ENCODE peak calls at places on chromosomes 1 and 21, in four cellular contexts. One of them, this sample, is unnamed.

GRCh38 chr1:238647877-238648276 is 738.5 kb upstream of the CHRM3 start:
- DNase-seq in HCT116: no peak
- DNase-seq in SK-N-SH: no peak
- DNase-seq in HepG2: no peak
- DNase-seq in this sample: no peak

GRCh38 chr21:30138483-30138882 is 28.1 kb downstream of the CLDN17 start:
- DNase-seq in SK-N-SH: no peak
- DNase-seq in HepG2: no peak
- DNase-seq in HCT116: no peak
- DNase-seq in this sample: no peak

GRCh38 chr1:204359131-204359473 is 627 bp downstream of the PLEKHA6 start:
- DNase-seq in HCT116: no peak
- DNase-seq in SK-N-SH: no peak
- DNase-seq in HepG2: no peak
- DNase-seq in this sample: no peak

GRCh38 chr1:81032374-81032773 is 768.4 kb upstream of the ADGRL2 start:
- DNase-seq in HepG2: no peak
- DNase-seq in SK-N-SH: no peak
- DNase-seq in HCT116: no peak
- DNase-seq in this sample: no peak

GRCh38 chr1:20174937-20175666 is 10.8 kb upstream of the UBXN10 start:
- DNase-seq in SK-N-SH: no peak
- DNase-seq in HepG2: no peak
- DNase-seq in HCT116: no peak
- DNase-seq in this sample: no peak

GRCh38 chr1:67446893-67447292 is 16.7 kb upstream of the SERBP1 start:
- DNase-seq in HCT116: no peak
- DNase-seq in SK-N-SH: no peak
- DNase-seq in HepG2: no peak
- DNase-seq in this sample: no peak

GRCh38 chr1:201536542-201536941 is 2.4 kb upstream of the NAV1 start:
- DNase-seq in HCT116: peak
- DNase-seq in HepG2: no peak
- DNase-seq in SK-N-SH: no peak
- DNase-seq in this sample: no peak

GRCh38 chr1:231527586-231528174 is 789 bp upstream of the TSNAX start:
- DNase-seq in HCT116: no peak
- DNase-seq in SK-N-SH: no peak
- DNase-seq in HepG2: no peak
- DNase-seq in this sample: no peak

GRCh38 chr1:91884459-91885290 is 1.3 kb downstream of the TGFBR3 start:
- DNase-seq in SK-N-SH: peak
- DNase-seq in HepG2: peak
- DNase-seq in HCT116: no peak
- DNase-seq in this sample: peak

GRCh38 chr1:151539321-151540020 is 638 bp upstream of the TUFT1 start:
- DNase-seq in HepG2: peak
- DNase-seq in HCT116: peak
- DNase-seq in SK-N-SH: no peak
- DNase-seq in this sample: peak

GRCh38 chr1:6832789-6833188 is 47.5 kb downstream of the CAMTA1 start:
- DNase-seq in HCT116: no peak
- DNase-seq in SK-N-SH: no peak
- DNase-seq in HepG2: no peak
- DNase-seq in this sample: no peak

GRCh38 chr1:46396429-46397398 is 2.6 kb downstream of the FAAH start:
- DNase-seq in SK-N-SH: peak
- DNase-seq in HCT116: no peak
- DNase-seq in HepG2: no peak
- DNase-seq in this sample: peak

GRCh38 chr1:110375490-110375889 is 15.3 kb downstream of the SLC16A4 start:
- DNase-seq in HCT116: no peak
- DNase-seq in HepG2: no peak
- DNase-seq in SK-N-SH: no peak
- DNase-seq in this sample: no peak

GRCh38 chr1:234250747-234251146 is 122.5 kb upstream of the COA6 start:
- DNase-seq in SK-N-SH: no peak
- DNase-seq in HCT116: no peak
- DNase-seq in HepG2: no peak
- DNase-seq in this sample: no peak

GRCh38 chr21:43303240-43304178 is 123.4 kb downstream of the SIK1 start:
- DNase-seq in HCT116: no peak
- DNase-seq in SK-N-SH: no peak
- DNase-seq in HepG2: no peak
- DNase-seq in this sample: no peak

GRCh38 chr1:201907621-201908020 is 18.9 kb downstream of the SHISA4 start:
- DNase-seq in HepG2: no peak
- DNase-seq in SK-N-SH: no peak
- DNase-seq in HCT116: no peak
- DNase-seq in this sample: no peak

GRCh38 chr1:193569096-193569495 is 382.7 kb upstream of the B3GALT2 start:
- DNase-seq in HepG2: no peak
- DNase-seq in SK-N-SH: no peak
- DNase-seq in HCT116: no peak
- DNase-seq in this sample: no peak

GRCh38 chr1:22349302-22350043 is 102.2 kb upstream of the ZBTB40 start:
- DNase-seq in SK-N-SH: peak
- DNase-seq in HepG2: no peak
- DNase-seq in HCT116: no peak
- DNase-seq in this sample: no peak

DNA sequence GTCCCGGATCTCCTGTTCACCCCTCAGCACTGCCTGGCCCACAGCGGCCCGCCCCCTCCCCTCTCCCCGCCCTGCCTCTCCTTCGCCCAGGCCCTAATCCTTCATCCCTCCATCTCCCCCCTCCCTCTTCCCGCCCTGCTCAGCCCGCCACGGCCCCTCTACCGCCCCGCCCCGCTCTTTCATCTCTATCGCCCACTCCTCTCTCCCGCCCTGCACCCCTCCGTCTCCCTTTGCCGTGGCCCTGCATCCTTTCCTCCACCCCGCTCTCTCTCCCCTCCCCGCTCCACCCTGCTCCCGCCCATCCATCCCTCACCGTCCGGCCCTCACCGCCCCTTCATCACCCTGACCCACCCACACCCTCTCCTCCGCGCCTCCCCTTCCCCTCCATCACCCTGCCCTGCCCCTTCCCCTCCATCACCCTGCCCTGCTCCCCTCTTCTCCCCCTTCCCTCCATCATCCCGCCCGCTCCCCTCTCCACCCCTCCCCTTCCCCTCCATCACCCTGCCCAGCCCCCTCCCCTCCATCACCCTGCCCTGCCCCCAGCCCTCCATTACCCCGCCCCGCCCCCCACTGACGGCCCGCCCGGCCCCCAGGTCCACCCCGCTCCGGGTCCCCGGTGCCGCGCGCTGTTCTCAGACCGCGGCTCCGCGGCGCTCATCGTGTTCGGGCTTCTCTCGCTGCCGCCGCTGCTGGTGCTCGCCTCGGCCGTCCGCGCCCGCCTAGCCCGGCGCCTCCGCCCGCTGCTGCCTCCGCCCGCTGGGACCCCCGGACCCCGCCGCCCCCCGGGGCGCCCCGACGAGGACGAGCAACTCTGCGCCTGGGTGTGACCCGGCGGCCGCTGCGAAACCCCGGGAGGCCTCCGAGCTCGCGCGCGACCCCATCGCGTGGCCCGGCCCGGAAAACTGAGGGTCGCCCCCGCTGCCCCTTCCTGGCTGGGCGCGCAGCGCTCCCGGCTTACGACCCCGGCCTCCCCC is 6.2 kb upstream of the ANKRD65 start:
- DNase-seq in SK-N-SH: peak
- DNase-seq in HCT116: no peak
- DNase-seq in HepG2: peak
- DNase-seq in this sample: no peak
- TF ChIP-seq JUND in SK-N-SH: no peak
- TF ChIP-seq JUND in HCT116: no peak
- TF ChIP-seq JUND in HepG2: no peak
- TF ChIP-seq JUND in this sample: no peak

GRCh38 chr1:24925082-24925779 is 4.8 kb downstream of the RUNX3 start:
- DNase-seq in HepG2: no peak
- DNase-seq in HCT116: no peak
- DNase-seq in SK-N-SH: no peak
- DNase-seq in this sample: no peak
- TF ChIP-seq JUND in HepG2: no peak
- TF ChIP-seq JUND in HCT116: no peak
- TF ChIP-seq JUND in SK-N-SH: no peak
- TF ChIP-seq JUND in this sample: no peak

GRCh38 chr1:28591708-28592313 is at the start of gene RAB42:
- DNase-seq in SK-N-SH: peak
- DNase-seq in HepG2: peak
- DNase-seq in HCT116: no peak
- DNase-seq in this sample: no peak
- TF ChIP-seq JUND in SK-N-SH: no peak
- TF ChIP-seq JUND in HepG2: no peak
- TF ChIP-seq JUND in HCT116: no peak
- TF ChIP-seq JUND in this sample: no peak

DNA sequence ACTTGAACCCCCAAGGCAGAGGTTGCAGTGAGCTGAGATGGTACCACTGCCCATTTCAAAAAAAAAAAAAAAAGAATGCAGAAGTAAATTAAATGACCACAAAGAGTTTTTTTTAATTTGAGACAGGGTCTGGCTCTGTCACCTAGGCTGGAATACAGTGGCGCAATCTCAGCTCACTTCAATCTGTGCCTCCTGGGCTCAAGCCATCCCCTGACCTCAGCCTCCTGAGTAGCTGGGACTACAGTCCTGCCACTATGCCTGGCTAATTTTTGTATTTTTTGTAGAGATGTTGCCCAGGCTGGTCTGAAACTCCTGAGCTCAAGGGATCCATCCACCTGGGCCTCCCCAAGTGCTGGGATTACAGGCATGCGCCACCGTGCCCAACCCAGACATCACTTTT is 20.2 kb upstream of the GPR157 start:
- DNase-seq in HCT116: no peak
- DNase-seq in SK-N-SH: no peak
- DNase-seq in HepG2: no peak
- DNase-seq in this sample: no peak
- TF ChIP-seq JUND in HCT116: no peak
- TF ChIP-seq JUND in SK-N-SH: no peak
- TF ChIP-seq JUND in HepG2: no peak
- TF ChIP-seq JUND in this sample: no peak

GRCh38 chr1:33393524-33393923 is 37.4 kb downstream of the PHC2 start:
- DNase-seq in HepG2: no peak
- DNase-seq in HCT116: no peak
- DNase-seq in SK-N-SH: no peak
- DNase-seq in this sample: no peak

GRCh38 chr1:33390550-33390949 is 40.3 kb downstream of the PHC2 start:
- DNase-seq in HepG2: no peak
- DNase-seq in HCT116: no peak
- DNase-seq in SK-N-SH: no peak
- DNase-seq in this sample: no peak

GRCh38 chr1:33393991-33394390 is 36.9 kb downstream of the PHC2 start:
- DNase-seq in SK-N-SH: no peak
- DNase-seq in HepG2: no peak
- DNase-seq in HCT116: no peak
- DNase-seq in this sample: no peak

GRCh38 chr1:33392639-33393038 is 38.3 kb downstream of the PHC2 start:
- DNase-seq in HepG2: no peak
- DNase-seq in HCT116: no peak
- DNase-seq in SK-N-SH: peak
- DNase-seq in this sample: no peak

DNA sequence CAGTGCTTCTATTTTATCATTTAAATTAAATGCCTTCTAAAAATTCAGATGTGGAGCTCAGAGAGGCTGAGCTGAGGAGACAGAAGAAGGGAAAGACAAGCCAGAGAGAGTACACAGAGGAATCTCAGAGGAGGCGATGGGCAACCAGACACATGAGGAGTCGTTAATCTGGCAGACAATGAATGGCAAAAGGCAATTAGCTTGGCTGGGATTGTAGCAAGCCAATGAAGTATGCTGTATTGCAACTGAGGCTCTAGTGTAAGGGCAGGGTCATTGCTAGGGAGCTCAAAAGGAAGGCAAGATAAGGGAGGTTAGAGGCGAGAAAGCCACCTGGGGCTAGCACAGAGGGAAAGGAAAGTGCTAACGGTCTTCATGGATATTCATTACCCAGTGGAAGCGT is 39.2 kb downstream of the PHC2 start:
- DNase-seq in HepG2: no peak
- DNase-seq in HCT116: no peak
- DNase-seq in SK-N-SH: no peak
- DNase-seq in this sample: no peak
- TF ChIP-seq JUND in HepG2: no peak
- TF ChIP-seq JUND in HCT116: no peak
- TF ChIP-seq JUND in SK-N-SH: no peak
- TF ChIP-seq JUND in this sample: no peak

GRCh38 chr21:44984428-44984791 is 44.6 kb downstream of the SLX9 start:
- DNase-seq in HCT116: no peak
- DNase-seq in SK-N-SH: peak
- DNase-seq in HepG2: peak
- DNase-seq in this sample: no peak

GRCh38 chr21:44987301-44987885 is 47.6 kb downstream of the SLX9 start:
- DNase-seq in HCT116: no peak
- DNase-seq in SK-N-SH: no peak
- DNase-seq in HepG2: no peak
- DNase-seq in this sample: no peak

GRCh38 chr21:44984792-44985440 is 45.1 kb downstream of the SLX9 start:
- DNase-seq in SK-N-SH: peak
- DNase-seq in HepG2: peak
- DNase-seq in HCT116: no peak
- DNase-seq in this sample: no peak

GRCh38 chr21:44986471-44987291 is 46.9 kb downstream of the SLX9 start:
- DNase-seq in HCT116: no peak
- DNase-seq in HepG2: no peak
- DNase-seq in SK-N-SH: no peak
- DNase-seq in this sample: no peak

DNA sequence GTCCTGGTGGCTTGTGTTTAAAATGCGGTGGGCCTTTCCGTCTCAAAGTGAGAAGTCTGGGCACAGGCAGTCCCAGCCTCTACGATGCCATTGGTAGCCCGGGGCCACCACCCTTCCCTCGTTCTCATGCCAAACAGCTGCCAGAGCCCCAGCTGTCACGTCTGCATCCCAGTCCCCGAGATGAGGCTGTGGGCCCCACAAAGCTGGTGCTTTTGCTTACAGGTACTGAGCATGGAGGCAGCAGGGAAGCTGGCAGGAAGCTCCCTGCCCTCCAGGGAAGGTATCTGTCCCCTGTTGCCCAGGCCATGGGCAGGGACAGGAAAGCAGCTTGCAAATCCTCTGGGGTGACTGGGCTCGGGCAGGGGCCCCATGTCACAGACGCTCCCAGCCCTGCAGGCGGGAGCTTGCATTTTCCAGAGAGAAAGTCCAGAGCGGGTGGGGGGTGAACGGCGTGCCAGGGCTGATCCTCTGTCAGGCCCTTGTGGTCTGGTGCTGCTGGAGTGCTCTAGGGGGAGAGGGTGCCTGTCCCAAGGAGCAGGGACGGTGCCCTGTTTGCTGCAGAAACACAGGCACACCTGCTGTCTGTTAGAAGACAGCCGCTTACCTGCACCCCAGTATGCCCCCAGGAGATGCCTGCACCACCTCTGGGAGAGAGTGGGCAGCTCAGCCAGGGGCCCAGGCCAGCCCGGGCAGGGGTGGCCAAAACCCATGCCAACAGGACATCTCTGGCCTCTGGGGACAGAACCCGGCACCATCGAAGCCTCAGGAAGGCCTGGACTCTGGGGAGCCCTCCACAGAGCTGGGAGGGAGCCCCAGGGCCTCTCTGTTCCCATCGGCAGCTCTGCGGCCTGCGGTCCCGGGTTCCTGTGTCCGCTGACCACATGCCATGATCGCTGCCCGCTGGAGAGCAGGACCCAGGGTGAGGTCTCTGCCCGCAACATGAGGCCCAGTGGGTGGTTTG is 45.9 kb downstream of the SLX9 start:
- DNase-seq in HepG2: no peak
- DNase-seq in SK-N-SH: peak
- DNase-seq in HCT116: no peak
- DNase-seq in this sample: no peak
- TF ChIP-seq JUND in HepG2: no peak
- TF ChIP-seq JUND in SK-N-SH: no peak
- TF ChIP-seq JUND in HCT116: no peak
- TF ChIP-seq JUND in this sample: no peak

This sample was measured in T47D.